ENCODE peak calls at places on chromosomes 6 and 20, in eight cellular contexts. C is Panc1, W is HCT116, H is K562, S is GM23338, G is HepG2, U is GM12878, Q is SK-N-SH. B is an unnamed sample.

GRCh38 chr6:132354517-132355167 is 46.6 kb downstream of the MOXD1 start:
- DNase-seq in W (no peak), H (no peak), U (peak; percentile 63), Q (no peak), S (peak; percentile 21), G (no peak), C (no peak), B (peak; percentile 89)

GRCh38 chr6:124223596-124223995 is 419.9 kb downstream of the NKAIN2 start:
- DNase-seq in Q (no peak), W (no peak), H (no peak), C (no peak), U (no peak), S (peak; percentile 13), G (no peak), B (no peak)

GRCh38 chr6:5135783-5136376 is 50.7 kb downstream of the PPP1R3G start:
- DNase-seq in Q (peak; percentile 53), W (peak; percentile 27), H (peak; percentile 62), U (no peak), C (no peak), S (peak; percentile 86), G (peak; percentile 48), B (peak; percentile 48)

GRCh38 chr6:32883789-32884188 is 29.8 kb downstream of the PSMB9 start:
- DNase-seq in Q (no peak), C (no peak), G (no peak), U (no peak), H (no peak), W (no peak), S (peak; percentile 17), B (no peak)

GRCh38 chr20:15511551-15511950 is 1061.7 kb downstream of the KIF16B start:
- DNase-seq in U (no peak), H (no peak), S (no peak), C (no peak), Q (no peak), G (no peak), W (no peak), B (no peak)

GRCh38 chr20:47035191-47035590 is 140.5 kb downstream of the EYA2 start:
- DNase-seq in S (no peak), G (no peak), U (no peak), C (no peak), W (no peak), Q (peak; percentile 29), H (no peak), B (no peak)

GRCh38 chr6:39867592-39867991 is 66.7 kb downstream of the MOCS1 start:
- DNase-seq in S (peak; percentile 66), Q (no peak), C (no peak), U (no peak), W (no peak), G (no peak), H (no peak), B (no peak)

GRCh38 chr20:18139832-18140231 is 2.2 kb downstream of the KAT14 start:
- DNase-seq in C (no peak), Q (no peak), S (no peak), G (peak; percentile 39), U (no peak), H (no peak), W (no peak), B (no peak)

GRCh38 chr6:136764522-136764993 is 27.7 kb downstream of the MAP3K5 start:
- DNase-seq in H (no peak), S (no peak), G (no peak), Q (no peak), C (no peak), W (no peak), U (peak; percentile 88), B (no peak)

GRCh38 chr20:3633913-3634478 is 29.2 kb downstream of the GFRA4 start:
- DNase-seq in S (no peak), G (no peak), Q (no peak), C (no peak), U (no peak), H (no peak), W (no peak), B (no peak)

GRCh38 chr6:107340881-107341280 is 118.5 kb downstream of the PDSS2 start:
- DNase-seq in G (no peak), C (no peak), Q (no peak), S (no peak), H (no peak), U (no peak), W (no peak), B (no peak)

GRCh38 chr6:35808688-35809087 is 3.5 kb downstream of the LHFPL5 start:
- DNase-seq in H (no peak), Q (no peak), S (no peak), C (no peak), U (no peak), G (no peak), W (no peak), B (no peak)

GRCh38 chr20:47799116-47799715 is 13.9 kb upstream of the SULF2 start:
- DNase-seq in H (no peak), C (no peak), S (no peak), Q (no peak), G (no peak), W (no peak), U (no peak), B (no peak)

GRCh38 chr6:169326067-169326799 is 72.6 kb upstream of the THBS2 start:
- DNase-seq in S (peak; percentile 82), U (no peak), C (peak; percentile 7), H (no peak), W (peak; percentile 44), Q (peak; percentile 33), G (peak; percentile 54), B (peak; percentile 7)

GRCh38 chr6:1251198-1252155 is 60.4 kb upstream of the FOXQ1 start:
- DNase-seq in H (no peak), U (no peak), S (no peak), W (no peak), Q (no peak), G (peak; percentile 35), C (no peak), B (no peak)

GRCh38 chr6:140871911-140872310 is 1260.8 kb upstream of the GJE1 start:
- DNase-seq in G (no peak), Q (no peak), W (no peak), C (no peak), U (no peak), S (no peak), H (no peak), B (no peak)

GRCh38 chr20:17960927-17961599 is 7.5 kb downstream of the SNX5 start:
- DNase-seq in Q (no peak), H (no peak), C (no peak), W (no peak), U (no peak), S (no peak), G (peak; percentile 91), B (no peak)

GRCh38 chr6:22108199-22108598 is 188.6 kb downstream of the PRL start:
- DNase-seq in Q (no peak), S (no peak), C (no peak), G (no peak), W (no peak), H (no peak), U (no peak), B (no peak)

GRCh38 chr20:13007596-13007995 is 1.2 kb upstream of the SPTLC3 start:
- DNase-seq in C (no peak), U (no peak), Q (no peak), W (no peak), G (no peak), H (no peak), S (no peak), B (no peak)

GRCh38 chr6:34610819-34611477 is 54.8 kb upstream of the SPDEF start:
- DNase-seq in U (no peak), W (peak; percentile 64), H (peak; percentile 51), Q (no peak), C (peak; percentile 51), S (no peak), G (peak; percentile 31), B (no peak)

GRCh38 chr6:152598421-152598820 is 38.7 kb downstream of the SYNE1 start:
- DNase-seq in S (no peak), G (no peak), C (no peak), U (no peak), Q (no peak), H (no peak), W (no peak), B (no peak)

GRCh38 chr6:48036316-48036715 is 74.7 kb downstream of the PTCHD4 start:
- DNase-seq in H (no peak), U (no peak), Q (no peak), W (no peak), C (no peak), S (no peak), G (peak; percentile 44), B (no peak)

GRCh38 chr20:20211274-20211987 is 156.5 kb upstream of the INSM1 start:
- DNase-seq in H (no peak), W (no peak), U (no peak), G (no peak), S (no peak), C (no peak), Q (no peak), B (no peak)

GRCh38 chr6:142899101-142899760 is 45.7 kb downstream of the HIVEP2 start:
- DNase-seq in W (no peak), C (no peak), H (no peak), G (no peak), S (no peak), U (no peak), Q (no peak), B (no peak)

GRCh38 chr20:62515826-62516225 is 40.0 kb upstream of the GATA5 start:
- DNase-seq in U (no peak), S (no peak), W (no peak), G (no peak), C (no peak), H (no peak), Q (no peak), B (no peak)

GRCh38 chr20:64171211-64171610 is 7.0 kb downstream of the MYT1 start:
- DNase-seq in H (no peak), C (no peak), U (no peak), Q (no peak), G (no peak), W (no peak), S (no peak), B (no peak)
- TF ChIP-seq POLR2AphosphoS5 in H (no peak), C (no peak), U (no peak), Q (no peak), G (no peak), W (no peak), S (no peak), B (no peak)

GRCh38 chr6:75563032-75563431 is 38.6 kb upstream of the SENP6 start:
- DNase-seq in G (peak; percentile 37), U (no peak), S (peak; percentile 83), W (peak; percentile 48), C (no peak), H (no peak), Q (peak; percentile 15), B (peak; percentile 24)
- TF ChIP-seq REST in G (no peak), U (no peak), S (no peak), W (no peak), C (no peak), H (no peak), Q (no peak), B (no peak)

GRCh38 chr20:327041-327945 is 1.9 kb downstream of the SOX12 start:
- DNase-seq in S (peak; percentile 98), W (peak; percentile 72), H (peak; percentile 88), U (peak; percentile 68), G (peak; percentile 95), Q (peak; percentile 95), C (no peak), B (peak; percentile 75)
- TF ChIP-seq POLR2AphosphoS5 in S (peak; percentile 55), W (no peak), H (peak; percentile 66), U (peak; percentile 56), G (peak; percentile 85), Q (no peak), C (peak; percentile 69), B (no peak)

GRCh38 chr6:70234561-70235236 is 68.2 kb downstream of the COL9A1 start:
- DNase-seq in Q (no peak), W (no peak), C (no peak), H (no peak), G (no peak), U (no peak), S (no peak), B (no peak)
- TF ChIP-seq REST in Q (no peak), W (no peak), C (no peak), H (no peak), G (no peak), U (no peak), S (no peak), B (no peak)